ENCODE peak calls at places on chromosomes 11 and 22, in eight cellular contexts. T, P, L, D, U, Y, J and O are unnamed samples.

GRCh38 chr11:44029507-44029845 is 18.3 kb upstream of the ACCSL start:
- DNase-seq in T (no peak), U (no peak), D (no peak), P (no peak), J (no peak), Y (no peak), L (no peak), O (no peak)

GRCh38 chr11:88603499-88603898 is 266.0 kb upstream of the CTSC start:
- DNase-seq in P (no peak), T (no peak), Y (no peak), J (no peak), D (peak; percentile 13), U (no peak), L (peak; percentile 80), O (no peak)

GRCh38 chr11:26439854-26440253 is 107.9 kb downstream of the ANO3 start:
- DNase-seq in L (no peak), T (no peak), D (no peak), P (peak; percentile 26), Y (no peak), U (no peak), J (no peak), O (no peak)

GRCh38 chr11:3204141-3205015 is 14.2 kb downstream of the MRGPRG start:
- DNase-seq in J (no peak), P (peak; percentile 60), D (no peak), L (no peak), U (peak; percentile 10), Y (no peak), T (no peak), O (no peak)

GRCh38 chr22:45428391-45429385 is 15.2 kb downstream of the RIBC2 start:
- DNase-seq in T (no peak), U (no peak), D (no peak), L (no peak), Y (peak; percentile 8), J (no peak), P (peak; percentile 44), O (no peak)

GRCh38 chr11:66858186-66858938 is 1.5 kb downstream of the LRFN4 start:
- DNase-seq in J (no peak), L (no peak), P (peak; percentile 82), U (no peak), Y (no peak), D (no peak), T (no peak), O (peak; percentile 24)

GRCh38 chr11:77205467-77206263 is 77.6 kb downstream of the MYO7A start:
- DNase-seq in U (no peak), Y (peak; percentile 10), L (no peak), D (no peak), J (no peak), P (no peak), T (peak; percentile 41), O (no peak)

GRCh38 chr11:10666976-10667892 is 26.3 kb downstream of the IRAG1 start:
- DNase-seq in J (no peak), U (no peak), T (no peak), D (peak; percentile 84), Y (no peak), L (peak; percentile 36), P (no peak), O (no peak)

GRCh38 chr11:103109818-103110388 is 677 bp downstream of the DYNC2H1 start:
- DNase-seq in J (no peak), U (peak; percentile 13), L (peak; percentile 26), D (no peak), Y (peak; percentile 16), T (no peak), P (peak; percentile 73), O (peak; percentile 18)

GRCh38 chr11:2464451-2465165 is 19.8 kb downstream of the KCNQ1 start:
- DNase-seq in U (no peak), T (peak; percentile 46), D (no peak), L (no peak), Y (no peak), J (no peak), P (no peak), O (no peak)

GRCh38 chr11:62922653-62923371 is 1.6 kb upstream of the CHRM1 start:
- DNase-seq in L (no peak), D (no peak), Y (no peak), P (no peak), T (no peak), U (no peak), J (peak; percentile 50), O (no peak)

GRCh38 chr22:45907378-45907777 is 69.6 kb downstream of the WNT7B start:
- DNase-seq in P (no peak), T (no peak), D (no peak), J (no peak), U (no peak), L (no peak), Y (no peak), O (no peak)

GRCh38 chr11:112835556-112835955 is 125.7 kb upstream of the NCAM1 start:
- DNase-seq in Y (peak; percentile 26), D (no peak), L (no peak), T (peak; percentile 84), U (no peak), P (no peak), J (no peak), O (peak; percentile 74)

GRCh38 chr11:112841719-112842118 is 119.5 kb upstream of the NCAM1 start:
- DNase-seq in U (no peak), L (no peak), T (no peak), Y (no peak), D (no peak), J (no peak), P (no peak), O (no peak)

GRCh38 chr11:112839051-112839450 is 122.2 kb upstream of the NCAM1 start:
- DNase-seq in Y (no peak), J (no peak), P (no peak), D (no peak), T (no peak), L (no peak), U (no peak), O (no peak)

GRCh38 chr11:112834277-112834755 is 126.9 kb upstream of the NCAM1 start:
- DNase-seq in T (peak; percentile 89), P (no peak), Y (peak; percentile 19), J (no peak), D (no peak), L (no peak), U (peak; percentile 61), O (peak; percentile 84)

DNA sequence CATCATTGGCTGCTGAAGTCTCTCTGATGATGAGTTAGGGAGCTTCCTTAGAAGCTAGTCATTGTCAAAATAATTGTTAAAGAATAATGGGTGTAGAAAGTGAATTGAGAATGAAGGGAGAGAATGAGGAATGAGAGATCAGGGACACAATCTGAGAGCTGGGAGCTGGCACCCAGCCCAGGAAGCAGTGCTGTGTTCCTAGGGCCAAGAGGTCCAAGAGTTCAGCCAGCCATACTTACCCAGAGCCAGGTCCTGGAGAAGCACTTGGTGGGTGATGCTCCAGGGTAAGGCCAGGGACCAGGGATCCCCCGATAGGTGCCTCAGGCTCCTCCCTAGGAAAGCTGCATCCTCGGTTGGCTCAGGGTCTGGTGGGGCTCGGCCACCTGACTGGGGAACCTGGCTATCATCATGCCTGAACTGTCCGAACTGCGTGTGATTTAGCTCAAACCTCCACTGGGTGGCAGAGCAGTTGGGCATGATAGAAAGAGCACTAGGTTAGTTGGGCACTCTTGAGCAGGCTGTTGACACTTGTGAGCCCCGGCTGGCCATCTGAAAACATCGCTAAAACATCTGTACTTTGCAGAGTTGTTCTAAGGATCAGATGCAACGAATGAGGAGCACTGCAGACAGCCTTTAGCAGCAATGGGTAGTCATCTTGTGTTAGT is 123.9 kb upstream of the NCAM1 start:
- DNase-seq in L (no peak), J (no peak), P (no peak), U (no peak), Y (no peak), D (no peak), T (peak; percentile 72), O (peak; percentile 39)
- TF ChIP-seq CTCF in L (no peak), J (no peak), P (no peak), U (peak; percentile 12), Y (no peak), D (no peak), T (no peak), O (peak; percentile 61)

GRCh38 chr11:119691020-119691666 is 37.9 kb downstream of the NECTIN1 start:
- DNase-seq in Y (no peak), D (no peak), L (no peak), J (no peak), T (no peak), U (no peak), P (no peak), O (no peak)

GRCh38 chr11:119688362-119688761 is 40.6 kb downstream of the NECTIN1 start:
- DNase-seq in D (no peak), U (no peak), J (no peak), L (no peak), P (peak; percentile 11), T (no peak), Y (no peak), O (no peak)

GRCh38 chr11:119687220-119688046 is 41.6 kb downstream of the NECTIN1 start:
- DNase-seq in D (no peak), Y (no peak), T (no peak), J (no peak), P (peak; percentile 79), L (no peak), U (no peak), O (no peak)

GRCh38 chr11:119691701-119692546 is 37.1 kb downstream of the NECTIN1 start:
- DNase-seq in T (no peak), Y (no peak), U (no peak), J (no peak), D (no peak), P (no peak), L (no peak), O (no peak)

DNA sequence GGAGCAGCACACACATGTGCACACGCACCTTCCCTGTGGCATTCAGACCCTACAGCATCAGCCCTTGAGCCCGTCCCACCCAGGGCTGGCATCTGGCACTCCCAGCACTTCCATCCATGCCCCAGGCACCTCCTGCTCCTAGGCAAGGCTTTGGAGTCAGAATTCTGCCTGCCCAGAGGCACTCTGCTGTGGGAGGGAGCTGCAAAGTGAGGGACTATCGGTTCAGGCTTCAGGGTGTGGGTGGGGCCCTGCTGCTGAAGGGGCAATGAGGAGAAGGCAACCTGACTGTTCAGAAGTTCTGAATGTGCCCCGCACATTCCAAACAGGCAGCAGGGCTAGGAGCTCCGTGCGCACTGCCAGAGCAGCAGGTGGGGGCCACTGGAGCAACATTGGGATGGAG is 39.7 kb downstream of the NECTIN1 start:
- DNase-seq in T (no peak), L (no peak), Y (no peak), U (no peak), P (no peak), J (no peak), D (no peak), O (no peak)
- H3K4me1 ChIP-seq in T (no peaks in the 10 kb centered on the region), L (peaks cover 6% of the 10 kb centered on the region), Y (no peaks in the 10 kb centered on the region), U (peaks cover under 1% of the 10 kb centered on the region), P (peaks cover 52% of the 10 kb centered on the region), J (peaks cover 1% of the 10 kb centered on the region), D (peaks cover under 1% of the 10 kb centered on the region), O (peaks cover 29% of the 10 kb centered on the region)

GRCh38 chr22:31173386-31174145 is 13.6 kb downstream of the RNF185 start:
- DNase-seq in L (peak; percentile 81), J (peak; percentile 16), P (no peak), U (no peak), T (no peak), Y (no peak), D (peak; percentile 95), O (no peak)
- H3K4me3 ChIP-seq in L (no peak overlapping the region), J (no peak overlapping the region), P (no peak overlapping the region), U (no peak overlapping the region), T (no peak overlapping the region), Y (no peak overlapping the region), D (no peak overlapping the region), O (no peak overlapping the region)

GRCh38 chr22:35024364-35024692 is 41.6 kb upstream of the ISX start:
- DNase-seq in Y (no peak), T (no peak), P (no peak), U (no peak), L (no peak), D (no peak), J (no peak), O (no peak)
- TF ChIP-seq CTCF in Y (no peak), T (no peak), P (no peak), U (no peak), L (no peak), D (no peak), J (no peak), O (no peak)

GRCh38 chr11:121416909-121417567 is 35.1 kb upstream of the SORL1 start:
- DNase-seq in U (peak; percentile 75), T (peak; percentile 87), J (no peak), L (peak; percentile 96), Y (peak; percentile 68), P (peak; percentile 88), D (peak; percentile 48), O (no peak)
- H3K4me1 ChIP-seq in U (no peaks in the 10 kb centered on the region), T (peaks cover 13% of the 10 kb centered on the region), J (no peaks in the 10 kb centered on the region), L (no peaks in the 10 kb centered on the region), Y (no peaks in the 10 kb centered on the region), P (peaks cover 77% of the 10 kb centered on the region), D (no peaks in the 10 kb centered on the region), O (no peaks in the 10 kb centered on the region)